ENCODE peak calls at places on chromosomes 11 and 22, in four cellular contexts. B is GM12878, M is H1, U is HepG2. O is an unnamed sample. For H3K4me1, the result is how much of the 10 kb centered on the place peaks cover.

GRCh38 chr11:15911377-15912044 is 444.8 kb downstream of the SOX6 start:
- DNase-seq in B (no peak), M (no peak), U (no peak), O (no peak)

GRCh38 chr11:132100583-132100982 is 730.2 kb downstream of the NTM start:
- DNase-seq in B (no peak), M (no peak), U (no peak), O (no peak)

GRCh38 chr11:32105871-32106312 is 15.0 kb downstream of the RCN1 start:
- DNase-seq in B (peak), M (no peak), U (no peak), O (no peak)

GRCh38 chr11:119964136-119965025 is 173.5 kb downstream of the TRIM29 start:
- DNase-seq in B (no peak), M (no peak), U (no peak), O (peak)

GRCh38 chr11:2932850-2933251 is 3.6 kb upstream of the PHLDA2 start:
- DNase-seq in B (no peak), M (no peak), U (no peak), O (no peak)

GRCh38 chr11:47946682-47947575 is 33.4 kb upstream of the PTPRJ start:
- DNase-seq in B (no peak), M (no peak), U (no peak), O (no peak)

GRCh38 chr22:41579297-41579996 is 10.2 kb downstream of the PMM1 start:
- DNase-seq in B (no peak), M (no peak), U (no peak), O (no peak)

GRCh38 chr11:29214833-29215232 is 802.0 kb downstream of the KCNA4 start:
- DNase-seq in B (no peak), M (no peak), U (no peak), O (no peak)

GRCh38 chr11:11416917-11417316 is 63.9 kb upstream of the CSNK2A3 start:
- DNase-seq in B (no peak), M (no peak), U (no peak), O (no peak)

GRCh38 chr22:23686416-23687024 is 4.3 kb upstream of the RGL4 start:
- DNase-seq in B (no peak), M (no peak), U (no peak), O (no peak)

GRCh38 chr11:4211991-4212390 is 117.4 kb downstream of the RRM1 start:
- DNase-seq in B (no peak), M (peak), U (no peak), O (no peak)

GRCh38 chr11:69362315-69362714 is 68.4 kb downstream of the MYEOV start:
- DNase-seq in B (no peak), M (peak), U (no peak), O (no peak)

GRCh38 chr11:78299000-78299712 is 110.4 kb downstream of the USP35 start:
- DNase-seq in B (no peak), M (no peak), U (no peak), O (no peak)

GRCh38 chr11:62269654-62270278 is at the start of gene SCGB2A2:
- DNase-seq in B (no peak), M (no peak), U (no peak), O (no peak)

GRCh38 chr11:2750101-2750509 is 50.3 kb upstream of the KCNQ1OT1 start:
- DNase-seq in B (no peak), M (no peak), U (no peak), O (no peak)

GRCh38 chr11:119693253-119693815 is 35.7 kb downstream of the NECTIN1 start:
- DNase-seq in B (no peak), M (no peak), U (no peak), O (no peak)

GRCh38 chr22:20457506-20458240 is 20.0 kb upstream of the SCARF2 start:
- DNase-seq in B (no peak), M (no peak), U (no peak), O (no peak)

GRCh38 chr11:118812485-118812884 is 21.5 kb upstream of the DDX6 start:
- DNase-seq in B (no peak), M (no peak), U (no peak), O (no peak)

GRCh38 chr11:11621881-11622706 is at the start of gene GALNT18:
- DNase-seq in B (peak), M (peak), U (peak), O (peak)

GRCh38 chr11:92123540-92123939 is 101.1 kb upstream of the FAT3 start:
- DNase-seq in B (no peak), M (no peak), U (no peak), O (no peak)

GRCh38 chr11:63961608-63962412 is 12.6 kb upstream of the COX8A start:
- DNase-seq in B (no peak), M (no peak), U (peak), O (no peak)

GRCh38 chr22:41687901-41688364 is 734 bp downstream of the SNU13 start:
- DNase-seq in B (no peak), M (no peak), U (no peak), O (no peak)

GRCh38 chr22:40451230-40451629 is 80.8 kb downstream of the SGSM3 start:
- DNase-seq in B (no peak), M (no peak), U (no peak), O (no peak)

GRCh38 chr11:126968915-126969314 is 31.7 kb downstream of the KIRREL3 start:
- DNase-seq in B (no peak), M (peak), U (no peak), O (no peak)

GRCh38 chr22:28429711-28430110 is 249.9 kb downstream of the TTC28 start:
- DNase-seq in B (no peak), M (no peak), U (no peak), O (no peak)

GRCh38 chr11:100080401-100080800 is 606.7 kb upstream of the ARHGAP42 start:
- DNase-seq in B (no peak), M (no peak), U (no peak), O (no peak)

GRCh38 chr11:125368757-125369156 is 127.3 kb downstream of the FEZ1 start:
- DNase-seq in B (no peak), M (no peak), U (no peak), O (no peak)

GRCh38 chr11:10674991-10675440 is 18.5 kb downstream of the IRAG1 start:
- DNase-seq in B (no peak), M (no peak), U (no peak), O (no peak)

GRCh38 chr11:3958301-3958700 is 102.8 kb downstream of the STIM1 start:
- DNase-seq in B (no peak), M (no peak), U (no peak), O (no peak)

GRCh38 chr22:44994399-44995281 is 15.2 kb downstream of the PHF21B start:
- DNase-seq in B (no peak), M (no peak), U (no peak), O (no peak)

GRCh38 chr11:94925422-94926270 is 47.7 kb downstream of the CWC15 start:
- DNase-seq in B (no peak), M (no peak), U (no peak), O (no peak)

GRCh38 chr11:55658031-55658573 is 3.9 kb upstream of the OR4C6 start:
- DNase-seq in B (peak), M (no peak), U (no peak), O (no peak)

GRCh38 chr11:100932474-100933100 is 197.0 kb downstream of the PGR start:
- DNase-seq in B (no peak), M (no peak), U (peak), O (no peak)

GRCh38 chr22:38285015-38285414 is 12.2 kb upstream of the TMEM184B start:
- DNase-seq in B (no peak), M (no peak), U (no peak), O (no peak)

GRCh38 chr11:1055109-1055703 is 18.7 kb upstream of the MUC6 start:
- DNase-seq in B (no peak), M (no peak), U (no peak), O (no peak)
- TF ChIP-seq ZNF274 in B (no peak), M (no peak), U (no peak), O (no peak)

GRCh38 chr11:12683857-12684256 is 9.6 kb downstream of the TEAD1 start:
- DNase-seq in B (no peak), M (no peak), U (no peak), O (no peak)

GRCh38 chr11:12684354-12684753 is 10.1 kb downstream of the TEAD1 start:
- DNase-seq in B (no peak), M (no peak), U (no peak), O (no peak)

GRCh38 chr11:12686246-12687060 is 12.2 kb downstream of the TEAD1 start:
- DNase-seq in B (no peak), M (no peak), U (no peak), O (no peak)

GRCh38 chr11:12684821-12685220 is 10.6 kb downstream of the TEAD1 start:
- DNase-seq in B (no peak), M (no peak), U (no peak), O (no peak)

GRCh38 chr11:12685229-12685628 is 11.0 kb downstream of the TEAD1 start:
- DNase-seq in B (no peak), M (no peak), U (no peak), O (no peak)
- H3K4me1 ChIP-seq in B (under half), M (under half), U (half or more), O (under half)

DNA sequence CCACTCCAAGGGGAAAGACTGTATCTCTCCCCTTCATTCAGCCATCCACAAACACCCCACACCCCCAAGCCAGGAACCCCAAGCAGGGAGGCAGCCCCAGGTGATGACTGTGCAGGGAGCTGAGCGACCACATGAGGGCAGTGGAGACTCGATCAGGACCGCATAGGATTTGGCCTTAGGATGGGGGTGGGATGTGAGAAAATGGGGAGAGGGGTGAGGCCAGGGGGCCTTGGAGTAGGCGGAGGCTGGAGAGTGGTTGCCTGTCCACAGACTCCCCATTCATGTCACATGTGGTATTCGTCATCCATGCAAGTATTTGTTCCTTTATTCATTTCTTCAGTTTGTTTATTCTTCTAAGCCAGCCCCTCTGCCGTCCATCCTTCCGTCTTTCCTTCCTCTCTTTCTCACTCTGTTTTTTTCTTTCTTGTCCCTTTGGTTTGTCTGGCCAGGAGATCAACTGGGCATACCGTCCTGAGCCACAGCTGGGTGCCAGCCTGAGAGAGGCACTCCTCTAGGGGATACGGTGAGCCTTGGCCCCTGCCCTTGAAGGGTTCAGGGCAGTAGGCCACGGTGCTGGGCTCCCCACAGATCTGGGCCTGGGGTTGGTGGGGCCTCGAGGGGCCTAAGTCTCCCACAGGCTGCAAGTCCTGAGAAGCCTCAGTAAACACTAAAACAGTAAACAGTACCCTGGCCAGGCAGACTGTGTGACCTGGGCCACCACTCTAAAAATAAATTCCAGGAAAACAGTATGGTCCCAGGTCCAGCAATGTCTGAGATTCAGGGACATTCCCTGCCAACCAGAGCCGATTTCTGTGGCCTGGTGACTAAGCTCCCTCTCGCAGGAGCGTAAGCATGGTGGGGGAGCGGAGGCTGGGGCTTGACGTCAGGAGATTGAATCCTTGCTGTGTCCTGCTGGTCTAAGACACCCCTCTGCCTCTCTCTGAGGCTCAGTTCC is 2.5 kb upstream of the RHOD start:
- DNase-seq in B (no peak), M (peak), U (peak), O (peak)
- TF ChIP-seq SUZ12 in B (no peak), M (no peak), U (no peak), O (no peak)

GRCh38 chr11:58494096-58494495 is 13.8 kb downstream of the OR5B21 start:
- DNase-seq in B (no peak), M (no peak), U (no peak), O (no peak)

GRCh38 chr11:58495906-58496305 is 12.0 kb downstream of the OR5B21 start:
- DNase-seq in B (no peak), M (no peak), U (no peak), O (no peak)

GRCh38 chr11:58502004-58502403 is 5.9 kb downstream of the OR5B21 start:
- DNase-seq in B (no peak), M (no peak), U (no peak), O (no peak)

GRCh38 chr11:58497951-58498350 is 10.0 kb downstream of the OR5B21 start:
- DNase-seq in B (no peak), M (no peak), U (no peak), O (no peak)

DNA sequence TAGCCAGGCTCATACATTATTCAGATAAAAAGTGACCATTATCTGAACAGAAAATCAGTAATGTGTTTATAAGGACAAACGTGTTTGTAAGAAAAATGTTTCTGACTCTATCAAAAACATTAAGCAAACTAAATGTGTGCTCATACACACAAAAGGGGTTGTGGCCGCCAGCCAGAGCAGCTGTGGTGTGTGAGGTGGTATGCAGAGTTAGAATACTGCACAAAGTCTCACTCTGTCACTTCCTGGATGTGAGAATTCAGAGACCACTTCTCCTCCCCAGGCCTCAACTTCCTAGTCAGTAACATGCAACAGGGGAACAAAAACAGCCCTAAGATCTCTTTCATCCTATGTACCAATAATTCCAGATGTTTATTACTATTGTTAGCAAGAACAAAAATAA is 9.4 kb downstream of the OR5B21 start:
- DNase-seq in B (no peak), M (no peak), U (no peak), O (no peak)
- TF ChIP-seq ZNF274 in B (no peak), M (no peak), U (no peak), O (no peak)

DNA sequence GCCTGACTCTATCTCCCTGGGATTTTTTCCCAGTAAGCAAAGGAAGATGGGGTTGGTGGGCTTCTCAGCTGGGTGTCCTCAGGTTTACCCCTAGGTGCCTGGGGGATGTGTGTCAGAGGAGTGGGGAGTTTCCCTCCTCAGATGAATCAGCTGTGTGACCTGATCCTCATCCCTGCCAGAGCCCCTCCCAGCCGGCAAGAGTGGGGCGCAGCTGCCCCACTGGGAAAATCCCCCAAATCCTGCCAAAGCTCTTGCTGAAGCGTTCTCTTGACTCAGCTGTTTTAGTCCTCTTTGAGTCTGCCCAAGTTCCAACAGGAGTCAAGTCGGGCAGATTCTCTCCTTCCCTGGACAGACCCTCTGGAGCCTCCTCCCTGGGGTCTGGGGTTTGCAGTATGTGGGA is 6.0 kb downstream of the C11orf68 start:
- DNase-seq in B (no peak), M (no peak), U (no peak), O (no peak)
- H3K4me1 ChIP-seq in B (under half), M (under half), U (half or more), O (under half)

GRCh38 chr22:43504666-43505261 is 93.0 kb downstream of the MPPED1 start:
- DNase-seq in B (no peak), M (no peak), U (no peak), O (no peak)
- TF ChIP-seq SUZ12 in B (no peak), M (no peak), U (no peak), O (no peak)

DNA sequence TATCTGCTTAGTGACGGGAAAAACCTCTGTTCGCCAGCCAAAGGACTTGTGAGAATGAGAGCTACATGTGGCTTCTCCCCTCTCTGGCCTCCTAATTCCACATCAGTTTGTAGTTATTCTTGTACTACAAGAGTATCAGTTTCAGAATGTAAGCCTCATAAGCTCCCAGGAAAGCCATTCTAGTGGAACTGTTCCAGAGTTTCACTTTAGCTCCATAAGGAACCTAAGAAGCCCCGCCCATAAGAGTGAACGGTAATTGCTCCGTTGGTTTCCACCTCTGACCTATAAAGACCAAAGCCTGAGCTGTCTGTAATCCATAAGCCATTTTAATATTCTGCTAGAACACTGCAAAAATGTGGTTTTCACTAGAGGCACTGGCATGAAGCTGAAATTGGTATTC is 53.0 kb downstream of the SIK3 start:
- DNase-seq in B (no peak), M (no peak), U (no peak), O (no peak)
- TF ChIP-seq ZNF274 in B (no peak), M (no peak), U (no peak), O (no peak)

GRCh38 chr11:122161191-122161590 is 45.2 kb upstream of the BLID start:
- DNase-seq in B (no peak), M (no peak), U (no peak), O (no peak)
- H3K4me1 ChIP-seq in B (under half), M (under half), U (under half), O (under half)

DNA sequence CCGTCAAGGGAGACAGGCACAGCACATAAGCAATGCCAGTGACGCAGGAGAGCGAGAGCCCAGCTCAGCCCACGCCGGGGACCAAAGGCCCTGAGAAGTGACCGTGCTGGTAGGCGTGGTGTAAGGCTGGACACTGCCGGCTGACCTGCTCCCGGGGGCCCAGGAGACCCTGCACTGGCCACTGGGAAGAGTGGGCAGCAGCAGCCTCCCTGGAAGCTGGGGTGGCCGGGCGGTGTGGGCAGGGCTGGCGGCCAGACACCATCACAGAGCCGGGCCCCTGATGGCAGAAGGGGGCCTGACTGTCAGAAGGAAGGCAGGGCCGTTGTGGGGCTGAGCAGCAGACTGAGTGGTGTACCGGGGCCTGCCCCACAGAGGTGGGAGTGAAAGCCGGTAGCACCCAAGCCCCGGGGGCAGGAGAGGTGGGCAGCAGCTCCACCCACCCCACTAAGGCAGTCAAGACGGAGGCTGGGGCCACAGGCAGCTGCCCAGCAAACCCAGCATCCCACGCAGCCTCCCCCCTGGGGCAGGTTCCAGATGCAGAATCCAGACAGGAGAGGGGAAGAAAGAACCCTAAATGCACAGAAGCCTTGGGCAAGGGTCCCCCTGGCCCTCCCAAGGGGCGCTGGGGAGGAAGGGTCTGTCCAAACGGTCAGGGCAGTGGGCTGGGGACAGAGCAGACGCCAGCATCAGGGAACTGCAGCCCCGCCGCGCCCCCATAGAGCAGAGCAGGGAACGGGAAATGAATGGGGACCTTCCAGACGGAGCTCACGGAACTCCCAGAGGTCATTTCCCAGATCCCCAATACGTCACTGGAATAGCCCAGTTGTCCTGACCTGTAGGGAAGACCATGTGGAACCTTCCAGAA is 205.2 kb downstream of the BRD1 start:
- DNase-seq in B (no peak), M (no peak), U (no peak), O (no peak)
- TF ChIP-seq SUZ12 in B (no peak), M (no peak), U (no peak), O (no peak)

O was measured in NT2/D1.